ENCODE peak calls at places on chromosomes 11 and 22, in seven cellular contexts. One of them, this sample, is unnamed. For H3K27me3, the result is how much of the 10 kb centered on the place peaks cover.

GRCh38 chr11:73271936-73272679 is at the start of gene P2RY6:
- DNase-seq in AG04450: no peak
- DNase-seq in body of pancreas: peak
- DNase-seq in keratinocyte: no peak
- DNase-seq in neural progenitor cell: no peak
- DNase-seq in Peyer's patch: peak
- DNase-seq in hepatocyte: peak
- DNase-seq in this sample: peak

GRCh38 chr11:124670732-124671131 is 2.8 kb downstream of the SIAE start:
- DNase-seq in AG04450: no peak
- DNase-seq in body of pancreas: no peak
- DNase-seq in keratinocyte: no peak
- DNase-seq in neural progenitor cell: no peak
- DNase-seq in Peyer's patch: no peak
- DNase-seq in hepatocyte: no peak
- DNase-seq in this sample: no peak

GRCh38 chr22:40739723-40740122 is 60.4 kb downstream of the MCHR1 start:
- DNase-seq in AG04450: no peak
- DNase-seq in body of pancreas: no peak
- DNase-seq in keratinocyte: no peak
- DNase-seq in neural progenitor cell: no peak
- DNase-seq in Peyer's patch: no peak
- DNase-seq in hepatocyte: no peak
- DNase-seq in this sample: no peak

GRCh38 chr22:28899199-28899853 is 16.0 kb downstream of the ZNRF3 start:
- DNase-seq in AG04450: no peak
- DNase-seq in body of pancreas: no peak
- DNase-seq in keratinocyte: peak
- DNase-seq in neural progenitor cell: no peak
- DNase-seq in Peyer's patch: no peak
- DNase-seq in hepatocyte: no peak
- DNase-seq in this sample: no peak

GRCh38 chr22:46833228-46833627 is 70.8 kb downstream of the TBC1D22A start:
- DNase-seq in AG04450: no peak
- DNase-seq in body of pancreas: peak
- DNase-seq in keratinocyte: no peak
- DNase-seq in neural progenitor cell: peak
- DNase-seq in Peyer's patch: no peak
- DNase-seq in hepatocyte: peak
- DNase-seq in this sample: no peak

GRCh38 chr11:111939836-111940604 is 2.9 kb downstream of the DIXDC1 start:
- DNase-seq in AG04450: peak
- DNase-seq in body of pancreas: no peak
- DNase-seq in keratinocyte: peak
- DNase-seq in neural progenitor cell: no peak
- DNase-seq in Peyer's patch: no peak
- DNase-seq in hepatocyte: no peak
- DNase-seq in this sample: peak

GRCh38 chr11:4664791-4665190 is 21.0 kb downstream of the OR51E1 start:
- DNase-seq in AG04450: no peak
- DNase-seq in body of pancreas: no peak
- DNase-seq in keratinocyte: no peak
- DNase-seq in neural progenitor cell: no peak
- DNase-seq in Peyer's patch: no peak
- DNase-seq in hepatocyte: no peak
- DNase-seq in this sample: no peak

GRCh38 chr11:72657356-72657755 is 16.9 kb downstream of the PDE2A start:
- DNase-seq in AG04450: no peak
- DNase-seq in body of pancreas: no peak
- DNase-seq in keratinocyte: no peak
- DNase-seq in neural progenitor cell: peak
- DNase-seq in Peyer's patch: no peak
- DNase-seq in hepatocyte: no peak
- DNase-seq in this sample: no peak

GRCh38 chr22:40138866-40139265 is 38.9 kb upstream of the TNRC6B start:
- DNase-seq in AG04450: no peak
- DNase-seq in body of pancreas: no peak
- DNase-seq in keratinocyte: no peak
- DNase-seq in neural progenitor cell: no peak
- DNase-seq in Peyer's patch: no peak
- DNase-seq in hepatocyte: no peak
- DNase-seq in this sample: no peak

GRCh38 chr22:29156507-29156906 is 49.2 kb upstream of the EMID1 start:
- DNase-seq in AG04450: no peak
- DNase-seq in body of pancreas: no peak
- DNase-seq in keratinocyte: no peak
- DNase-seq in neural progenitor cell: peak
- DNase-seq in Peyer's patch: no peak
- DNase-seq in hepatocyte: peak
- DNase-seq in this sample: no peak

GRCh38 chr22:12601870-12602779 is 2925.9 kb upstream of the OR11H1 start:
- DNase-seq in AG04450: no peak
- DNase-seq in body of pancreas: no peak
- DNase-seq in keratinocyte: no peak
- DNase-seq in neural progenitor cell: no peak
- DNase-seq in Peyer's patch: no peak
- DNase-seq in hepatocyte: peak
- DNase-seq in this sample: no peak

GRCh38 chr11:70695086-70695960 is 297.0 kb downstream of the CTTN start:
- DNase-seq in AG04450: no peak
- DNase-seq in body of pancreas: no peak
- DNase-seq in keratinocyte: no peak
- DNase-seq in neural progenitor cell: no peak
- DNase-seq in Peyer's patch: no peak
- DNase-seq in hepatocyte: no peak
- DNase-seq in this sample: no peak

GRCh38 chr11:64858467-64859401 is 14.3 kb upstream of the CDC42BPG start:
- DNase-seq in AG04450: no peak
- DNase-seq in body of pancreas: no peak
- DNase-seq in keratinocyte: no peak
- DNase-seq in neural progenitor cell: no peak
- DNase-seq in Peyer's patch: no peak
- DNase-seq in hepatocyte: no peak
- DNase-seq in this sample: no peak

GRCh38 chr22:35310556-35311550 is 11.2 kb downstream of the TOM1 start:
- DNase-seq in AG04450: no peak
- DNase-seq in body of pancreas: no peak
- DNase-seq in keratinocyte: no peak
- DNase-seq in neural progenitor cell: peak
- DNase-seq in Peyer's patch: peak
- DNase-seq in hepatocyte: peak
- DNase-seq in this sample: no peak

GRCh38 chr11:27722945-27723344 is 22.7 kb upstream of the BDNF start:
- DNase-seq in AG04450: no peak
- DNase-seq in body of pancreas: no peak
- DNase-seq in keratinocyte: no peak
- DNase-seq in neural progenitor cell: peak
- DNase-seq in Peyer's patch: no peak
- DNase-seq in hepatocyte: peak
- DNase-seq in this sample: no peak

GRCh38 chr11:35141538-35141937 is 2.6 kb downstream of the CD44 start:
- DNase-seq in AG04450: no peak
- DNase-seq in body of pancreas: peak
- DNase-seq in keratinocyte: no peak
- DNase-seq in neural progenitor cell: no peak
- DNase-seq in Peyer's patch: peak
- DNase-seq in hepatocyte: no peak
- DNase-seq in this sample: no peak

GRCh38 chr11:3880724-3881123 is 25.3 kb downstream of the STIM1 start:
- DNase-seq in AG04450: no peak
- DNase-seq in body of pancreas: no peak
- DNase-seq in keratinocyte: no peak
- DNase-seq in neural progenitor cell: no peak
- DNase-seq in Peyer's patch: no peak
- DNase-seq in hepatocyte: no peak
- DNase-seq in this sample: no peak

GRCh38 chr11:129277216-129277838 is 85.2 kb upstream of the ARHGAP32 start:
- DNase-seq in AG04450: no peak
- DNase-seq in body of pancreas: no peak
- DNase-seq in keratinocyte: no peak
- DNase-seq in neural progenitor cell: no peak
- DNase-seq in Peyer's patch: no peak
- DNase-seq in hepatocyte: peak
- DNase-seq in this sample: no peak

GRCh38 chr11:112728288-112728687 is 232.9 kb upstream of the NCAM1 start:
- DNase-seq in AG04450: no peak
- DNase-seq in body of pancreas: no peak
- DNase-seq in keratinocyte: no peak
- DNase-seq in neural progenitor cell: no peak
- DNase-seq in Peyer's patch: no peak
- DNase-seq in hepatocyte: no peak
- DNase-seq in this sample: no peak

GRCh38 chr22:24744638-24745037 is 29.9 kb downstream of the PIWIL3 start:
- DNase-seq in AG04450: no peak
- DNase-seq in body of pancreas: no peak
- DNase-seq in keratinocyte: no peak
- DNase-seq in neural progenitor cell: no peak
- DNase-seq in Peyer's patch: no peak
- DNase-seq in hepatocyte: no peak
- DNase-seq in this sample: no peak
- H3K4me3 ChIP-seq in AG04450: no peak
- H3K4me3 ChIP-seq in body of pancreas: no peak
- H3K4me3 ChIP-seq in keratinocyte: no peak
- H3K4me3 ChIP-seq in neural progenitor cell: no peak
- H3K4me3 ChIP-seq in Peyer's patch: no peak
- H3K4me3 ChIP-seq in hepatocyte: no peak
- H3K4me3 ChIP-seq in this sample: no peak

GRCh38 chr11:134779179-134779578 is 367.1 kb upstream of the B3GAT1 start:
- DNase-seq in AG04450: no peak
- DNase-seq in body of pancreas: no peak
- DNase-seq in keratinocyte: no peak
- DNase-seq in neural progenitor cell: no peak
- DNase-seq in Peyer's patch: no peak
- DNase-seq in hepatocyte: no peak
- DNase-seq in this sample: no peak
- TF ChIP-seq CTCF in AG04450: no peak
- TF ChIP-seq CTCF in body of pancreas: no peak
- TF ChIP-seq CTCF in keratinocyte: no peak
- TF ChIP-seq CTCF in neural progenitor cell: no peak
- TF ChIP-seq CTCF in Peyer's patch: no peak
- TF ChIP-seq CTCF in hepatocyte: no peak
- TF ChIP-seq CTCF in this sample: no peak

GRCh38 chr22:33421859-33422258 is 363.7 kb upstream of the SYN3 start:
- DNase-seq in AG04450: no peak
- DNase-seq in body of pancreas: no peak
- DNase-seq in keratinocyte: no peak
- DNase-seq in neural progenitor cell: no peak
- DNase-seq in Peyer's patch: no peak
- DNase-seq in hepatocyte: no peak
- DNase-seq in this sample: no peak

DNA sequence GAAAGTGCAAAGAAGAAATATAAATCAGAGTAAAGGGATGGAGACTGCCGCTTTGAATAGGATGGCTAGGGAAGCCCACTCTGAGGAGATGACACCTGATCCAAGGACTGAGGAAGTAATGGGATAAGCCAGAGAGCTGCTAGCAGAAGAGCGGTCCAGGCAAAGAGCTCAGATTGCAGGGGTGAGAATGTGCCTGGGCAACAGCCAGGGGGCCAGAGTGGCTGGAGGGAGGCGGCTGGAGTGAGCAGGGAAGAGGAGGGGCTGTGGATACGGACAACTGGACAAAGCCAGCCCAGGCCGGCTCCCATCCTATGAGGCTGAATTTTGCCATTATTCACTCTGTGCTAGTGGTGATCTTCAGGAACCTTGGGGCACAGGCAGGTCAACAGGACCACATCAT is 360.3 kb upstream of the SYN3 start:
- DNase-seq in AG04450: no peak
- DNase-seq in body of pancreas: no peak
- DNase-seq in keratinocyte: no peak
- DNase-seq in neural progenitor cell: peak
- DNase-seq in Peyer's patch: no peak
- DNase-seq in hepatocyte: no peak
- DNase-seq in this sample: no peak
- H3K27me3 ChIP-seq in AG04450: under half
- H3K27me3 ChIP-seq in body of pancreas: under half
- H3K27me3 ChIP-seq in keratinocyte: under half
- H3K27me3 ChIP-seq in neural progenitor cell: under half
- H3K27me3 ChIP-seq in Peyer's patch: under half
- H3K27me3 ChIP-seq in hepatocyte: under half
- H3K27me3 ChIP-seq in this sample: under half

DNA sequence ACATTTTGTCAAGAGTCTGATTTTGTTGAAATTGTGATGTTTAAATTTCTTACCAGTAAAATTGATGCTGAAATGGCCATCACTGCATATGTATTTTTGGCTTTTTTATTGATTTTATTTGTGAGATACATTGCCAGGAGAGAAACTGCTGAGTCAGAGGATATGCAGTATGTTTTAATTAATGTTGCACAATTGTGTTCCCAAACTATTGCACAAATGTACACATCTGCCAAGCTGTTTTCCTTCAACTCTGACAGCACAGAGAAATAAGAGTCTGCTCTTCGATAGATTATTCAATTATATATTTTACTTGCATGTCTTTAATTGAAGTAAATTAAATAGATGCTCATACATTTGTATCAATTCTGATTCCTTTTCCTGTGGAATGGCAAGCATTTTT is 640.2 kb upstream of the LUZP2 start:
- DNase-seq in AG04450: peak
- DNase-seq in body of pancreas: no peak
- DNase-seq in keratinocyte: no peak
- DNase-seq in neural progenitor cell: no peak
- DNase-seq in Peyer's patch: no peak
- DNase-seq in hepatocyte: no peak
- DNase-seq in this sample: no peak
- H3K4me3 ChIP-seq in AG04450: no peak
- H3K4me3 ChIP-seq in body of pancreas: no peak
- H3K4me3 ChIP-seq in keratinocyte: no peak
- H3K4me3 ChIP-seq in neural progenitor cell: no peak
- H3K4me3 ChIP-seq in Peyer's patch: no peak
- H3K4me3 ChIP-seq in hepatocyte: no peak
- H3K4me3 ChIP-seq in this sample: no peak

GRCh38 chr11:86799680-86800075 is 664 bp upstream of the PRSS23 start:
- DNase-seq in AG04450: no peak
- DNase-seq in body of pancreas: no peak
- DNase-seq in keratinocyte: no peak
- DNase-seq in neural progenitor cell: peak
- DNase-seq in Peyer's patch: no peak
- DNase-seq in hepatocyte: no peak
- DNase-seq in this sample: no peak
- TF ChIP-seq CTCF in AG04450: peak
- TF ChIP-seq CTCF in body of pancreas: no peak
- TF ChIP-seq CTCF in keratinocyte: no peak
- TF ChIP-seq CTCF in neural progenitor cell: peak
- TF ChIP-seq CTCF in Peyer's patch: no peak
- TF ChIP-seq CTCF in hepatocyte: peak
- TF ChIP-seq CTCF in this sample: peak

GRCh38 chr11:1220941-1221721 is 1.7 kb upstream of the MUC5B start:
- DNase-seq in AG04450: no peak
- DNase-seq in body of pancreas: no peak
- DNase-seq in keratinocyte: no peak
- DNase-seq in neural progenitor cell: no peak
- DNase-seq in Peyer's patch: peak
- DNase-seq in hepatocyte: no peak
- DNase-seq in this sample: no peak
- H3K27me3 ChIP-seq in AG04450: under half
- H3K27me3 ChIP-seq in body of pancreas: under half
- H3K27me3 ChIP-seq in keratinocyte: under half
- H3K27me3 ChIP-seq in neural progenitor cell: under half
- H3K27me3 ChIP-seq in Peyer's patch: under half
- H3K27me3 ChIP-seq in hepatocyte: under half
- H3K27me3 ChIP-seq in this sample: under half

GRCh38 chr11:76115555-76115954 is 90.7 kb downstream of the WNT11 start:
- DNase-seq in AG04450: no peak
- DNase-seq in body of pancreas: no peak
- DNase-seq in keratinocyte: no peak
- DNase-seq in neural progenitor cell: no peak
- DNase-seq in Peyer's patch: no peak
- DNase-seq in hepatocyte: no peak
- DNase-seq in this sample: no peak
- H3K4me3 ChIP-seq in AG04450: no peak
- H3K4me3 ChIP-seq in body of pancreas: no peak
- H3K4me3 ChIP-seq in keratinocyte: no peak
- H3K4me3 ChIP-seq in neural progenitor cell: no peak
- H3K4me3 ChIP-seq in Peyer's patch: no peak
- H3K4me3 ChIP-seq in hepatocyte: no peak
- H3K4me3 ChIP-seq in this sample: no peak

This sample was measured in kidney epithelial cell.